ENCODE peak calls at places on chromosomes 13 and 19, in nine cellular contexts. T is fibroblast of pulmonary artery, C is ascending aorta, Z is choroid plexus epithelial cell, A is astrocyte of the spinal cord, K is IMR-90, J is hepatocyte, O is AG09309, N is body of pancreas. U is an unnamed sample.

GRCh38 chr13:39107484-39108040 is 69.3 kb downstream of the NHLRC3 start:
- DNase-seq in K (no peak), A (no peak), N (no peak), J (no peak), O (no peak), T (no peak), Z (no peak), C (no peak), U (no peak)

GRCh38 chr13:36848228-36848982 is 29.4 kb downstream of the RFXAP start:
- DNase-seq in N (no peak), K (peak), C (no peak), T (peak), O (no peak), Z (peak), J (no peak), A (no peak), U (no peak)

GRCh38 chr19:16328824-16329482 is 4.3 kb downstream of the KLF2 start:
- DNase-seq in K (peak), O (no peak), A (peak), Z (peak), C (no peak), T (peak), J (no peak), N (no peak), U (no peak)

GRCh38 chr19:48135411-48135810 is 24.8 kb upstream of the PLA2G4C start:
- DNase-seq in J (peak), N (no peak), T (no peak), C (no peak), K (no peak), O (no peak), A (no peak), Z (no peak), U (no peak)

GRCh38 chr13:109251958-109252357 is 534.4 kb downstream of the IRS2 start:
- DNase-seq in J (no peak), Z (no peak), O (no peak), K (no peak), C (no peak), N (no peak), A (no peak), T (no peak), U (no peak)

GRCh38 chr19:8085606-8086464 is 33.3 kb downstream of the CCL25 start:
- DNase-seq in O (no peak), A (no peak), K (no peak), Z (no peak), J (peak), N (no peak), T (no peak), C (no peak), U (peak)

GRCh38 chr13:56900549-56901279 is 240.0 kb upstream of the PRR20A start:
- DNase-seq in C (no peak), K (no peak), N (no peak), O (no peak), Z (no peak), T (no peak), J (no peak), A (no peak), U (no peak)

GRCh38 chr13:99968521-99969367 is 2.8 kb downstream of the ZIC5 start:
- DNase-seq in Z (peak), T (no peak), A (peak), K (no peak), O (no peak), J (no peak), C (peak), N (no peak), U (no peak)

GRCh38 chr13:26923824-26924605 is 163.4 kb upstream of the GPR12 start:
- DNase-seq in T (peak), N (peak), C (peak), K (peak), J (peak), A (peak), Z (peak), O (no peak), U (no peak)

GRCh38 chr13:102597029-102598015 is 536 bp downstream of the TPP2 start:
- DNase-seq in N (peak), J (peak), C (peak), T (peak), Z (peak), A (peak), O (no peak), K (peak), U (no peak)

GRCh38 chr13:57724486-57725272 is 93.1 kb downstream of the PCDH17 start:
- DNase-seq in J (no peak), Z (no peak), N (no peak), T (no peak), A (no peak), C (no peak), O (no peak), K (no peak), U (no peak)

GRCh38 chr13:99980201-99981114 is 1.1 kb upstream of the ZIC2 start:
- DNase-seq in A (peak), O (no peak), K (peak), Z (peak), J (peak), C (peak), N (peak), T (peak), U (no peak)

GRCh38 chr19:5002143-5002542 is 33.2 kb downstream of the KDM4B start:
- DNase-seq in T (peak), Z (peak), O (peak), J (no peak), C (no peak), A (peak), K (peak), N (no peak), U (no peak)

GRCh38 chr13:110524484-110525254 is 36.9 kb downstream of the RAB20 start:
- DNase-seq in A (no peak), J (no peak), C (no peak), N (peak), K (no peak), T (no peak), O (no peak), Z (no peak), U (no peak)

GRCh38 chr13:41905600-41906254 is 55.2 kb downstream of the VWA8 start:
- DNase-seq in N (no peak), T (peak), C (no peak), A (peak), J (peak), O (no peak), K (peak), Z (peak), U (no peak)

GRCh38 chr19:38667552-38668205 is 20.2 kb downstream of the ACTN4 start:
- DNase-seq in Z (peak), K (peak), O (no peak), T (no peak), J (peak), N (no peak), C (no peak), A (peak), U (no peak)

GRCh38 chr13:99916366-99917103 is 55.0 kb downstream of the ZIC5 start:
- DNase-seq in J (peak), A (peak), Z (peak), K (peak), N (peak), C (no peak), T (peak), O (peak), U (no peak)

GRCh38 chr19:16566161-16566560 is 6.1 kb downstream of the SLC35E1 start:
- DNase-seq in T (no peak), N (peak), C (no peak), Z (no peak), J (no peak), A (no peak), K (no peak), O (no peak), U (no peak)

GRCh38 chr13:111359237-111359915 is 38.9 kb downstream of the TEX29 start:
- DNase-seq in O (no peak), T (no peak), Z (no peak), C (no peak), A (no peak), J (no peak), N (no peak), K (peak), U (peak)

GRCh38 chr19:29528946-29529645 is 3.3 kb downstream of the VSTM2B start:
- DNase-seq in T (no peak), K (no peak), A (no peak), O (no peak), N (no peak), J (peak), Z (no peak), C (no peak), U (no peak)

GRCh38 chr13:72774019-72774418 is 7.7 kb downstream of the DIS3 start:
- DNase-seq in Z (peak), T (peak), N (no peak), A (no peak), C (no peak), O (peak), J (no peak), K (no peak), U (no peak)

GRCh38 chr13:75636339-75637095 is 387 bp downstream of the LMO7 start:
- DNase-seq in J (peak), C (peak), Z (peak), A (peak), N (peak), O (no peak), K (peak), T (peak), U (no peak)

GRCh38 chr19:46745521-46746280 is at the start of gene FKRP:
- DNase-seq in J (peak), A (no peak), Z (no peak), N (no peak), K (no peak), T (no peak), C (no peak), O (no peak), U (no peak)

GRCh38 chr13:44311011-44311481 is 62.6 kb upstream of the SERP2 start:
- DNase-seq in O (no peak), Z (peak), C (peak), J (no peak), N (no peak), T (peak), K (peak), A (peak), U (peak)

GRCh38 chr13:87669379-87669978 is 1.7 kb upstream of the SLITRK5 start:
- DNase-seq in N (no peak), C (no peak), O (no peak), Z (peak), T (peak), K (peak), A (peak), J (peak), U (no peak)

GRCh38 chr13:87671031-87671823 is at the start of gene SLITRK5:
- DNase-seq in N (peak), K (peak), C (peak), O (no peak), Z (peak), A (peak), T (peak), J (peak), U (peak)

GRCh38 chr13:87674143-87674772 is 3.1 kb downstream of the SLITRK5 start:
- DNase-seq in O (no peak), T (no peak), C (no peak), A (peak), K (no peak), Z (no peak), N (no peak), J (no peak), U (no peak)

GRCh38 chr13:87675851-87676250 is 4.7 kb downstream of the SLITRK5 start:
- DNase-seq in O (no peak), Z (no peak), N (no peak), C (no peak), J (no peak), T (no peak), A (no peak), K (no peak), U (no peak)

DNA sequence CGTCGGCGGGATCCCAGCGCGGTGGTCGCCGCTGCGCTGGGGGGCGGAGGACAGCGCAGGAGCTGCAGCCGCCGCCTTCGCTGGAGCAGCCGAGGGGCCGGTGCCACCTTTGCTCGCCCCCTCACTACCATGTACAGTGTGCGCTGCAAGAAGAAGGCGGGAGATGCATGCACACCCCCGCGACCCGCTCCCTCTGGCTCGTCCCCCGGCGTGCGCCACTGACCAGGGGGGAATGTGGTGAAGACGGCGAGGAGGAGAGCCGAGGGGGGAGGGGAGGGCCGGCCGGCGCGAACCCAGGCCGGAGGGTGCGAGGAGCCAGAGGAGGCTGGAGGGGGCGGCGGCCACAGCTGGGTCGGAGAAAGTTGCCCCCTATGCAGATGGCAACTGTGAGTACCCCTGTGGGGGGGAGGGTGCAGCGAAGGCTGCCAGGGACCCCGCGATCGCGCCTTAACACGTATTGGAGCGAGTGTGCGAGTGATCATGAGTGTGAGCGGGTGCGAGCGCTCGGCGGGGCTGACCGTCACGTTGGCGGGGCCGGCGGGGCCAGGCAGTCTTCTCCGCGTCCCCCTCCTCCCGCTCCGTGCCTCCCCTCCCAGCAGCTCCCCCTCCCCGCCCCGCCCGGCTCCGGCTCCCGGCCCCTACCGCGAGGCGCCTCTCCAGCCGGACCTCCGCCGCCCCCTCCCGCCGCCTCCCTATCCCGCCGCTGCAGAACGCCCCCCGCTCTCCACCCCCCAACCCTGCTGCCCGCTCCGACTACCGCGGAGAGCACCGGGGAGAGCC is 843 bp downstream of the SLITRK5 start:
- DNase-seq in T (no peak), J (peak), N (no peak), C (no peak), A (peak), K (no peak), O (no peak), Z (no peak), U (no peak)
- H3K4me3 ChIP-seq in T (peak), J (peak), N (peak), C (peak), A (peak), K (peak), O (peak), Z (peak), U (peak)

GRCh38 chr13:62278271-62278670 is 862.6 kb upstream of the PCDH20 start:
- DNase-seq in T (no peak), C (no peak), A (no peak), Z (peak), J (no peak), K (no peak), N (no peak), O (no peak), U (no peak)
- TF ChIP-seq CTCF in T (no peak), C (no peak), A (no peak), Z (no peak), J (no peak), K (no peak), N (no peak), O (no peak), U (no peak)

GRCh38 chr13:32535140-32535539 is 3.5 kb downstream of the N4BP2L2 start:
- DNase-seq in J (no peak), A (no peak), K (peak), C (no peak), Z (no peak), T (no peak), N (no peak), O (no peak), U (no peak)
- H3K4me3 ChIP-seq in J (no peak), A (no peak), K (no peak), C (peak), Z (no peak), T (no peak), N (no peak), O (no peak), U (no peak)

GRCh38 chr13:108146642-108147041 is 68.7 kb downstream of the LIG4 start:
- DNase-seq in J (no peak), T (no peak), A (no peak), N (no peak), C (no peak), K (no peak), Z (no peak), O (no peak), U (no peak)
- TF ChIP-seq CTCF in J (no peak), T (no peak), A (no peak), N (no peak), C (no peak), K (no peak), Z (no peak), O (no peak), U (no peak)

GRCh38 chr19:19388568-19389555 is 16.6 kb upstream of the GATAD2A start:
- DNase-seq in Z (peak), N (no peak), T (no peak), K (no peak), J (no peak), O (no peak), A (no peak), C (no peak), U (no peak)
- H3K4me3 ChIP-seq in Z (no peak), N (no peak), T (no peak), K (no peak), J (no peak), O (no peak), A (no peak), C (peak), U (no peak)

DNA sequence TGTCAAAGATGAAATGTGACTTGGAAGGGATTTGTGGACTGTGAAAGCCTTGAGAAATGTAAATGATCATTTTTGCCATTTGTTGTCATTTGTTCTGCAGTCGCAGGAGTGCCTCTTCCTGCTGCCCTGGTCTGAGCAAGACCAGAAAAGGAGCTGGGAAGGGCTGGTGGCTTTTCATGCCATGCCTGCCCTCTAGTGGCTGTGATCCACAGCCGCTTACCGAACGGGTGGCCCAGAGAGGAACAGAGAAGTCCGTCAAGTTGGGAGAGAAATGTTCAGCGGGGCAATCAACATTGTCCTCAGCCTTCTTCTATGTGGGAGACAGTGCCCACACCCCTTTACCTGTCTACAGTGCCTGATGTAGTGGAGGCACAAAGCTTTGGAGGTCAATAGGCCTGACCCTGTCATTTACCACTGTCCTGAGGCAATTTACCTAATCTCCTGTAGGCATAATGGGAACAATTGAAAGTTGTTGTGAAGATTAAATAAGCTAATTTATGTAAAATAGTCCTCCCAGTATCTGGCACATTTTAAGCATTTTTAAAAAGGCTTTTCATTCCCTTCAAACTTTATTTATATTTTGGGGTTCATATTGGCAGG is 224.5 kb downstream of the B3GLCT start:
- DNase-seq in N (peak), K (peak), J (peak), O (peak), T (peak), A (peak), Z (peak), C (peak), U (peak)
- TF ChIP-seq CTCF in N (peak), K (peak), J (peak), O (peak), T (peak), A (peak), Z (peak), C (peak), U (peak)